ENCODE peak calls at places on chromosomes 1 and 21, in ten cellular contexts. W is GM19239; X is activated effector memory CD4-positive, alpha-beta T cell treated with Interleukin-2 at 50 U/mL for 16 hours; D is AG10803; N is H1; C is left cardiac atrium; M is activated CD4-positive, alpha-beta T cell treated with anti-CD3 and anti-CD28 coated beads for 48 hours; Z is choroid plexus epithelial cell; S is HT-29; O is H54. R is an unnamed sample.
A peak's percentile ranks its signal among the peaks of the same experiment; 100 is the strongest.

GRCh38 chr1:205589618-205590456 is 42.0 kb downstream of the ELK4 start:
- DNase-seq in O (no peak), X (no peak), M (no peak), N (no peak), C (no peak), D (no peak), W (no peak), S (peak; percentile 20), Z (no peak), R (no peak)

GRCh38 chr1:73998348-73998959 is 199.5 kb downstream of the LRRIQ3 start:
- DNase-seq in M (no peak), N (no peak), D (peak; percentile 62), W (peak; percentile 2), X (no peak), S (peak; percentile 66), O (no peak), Z (peak; percentile 54), C (no peak), R (peak; percentile 61)

GRCh38 chr1:86419277-86419903 is 4.6 kb upstream of the CLCA2 start:
- DNase-seq in S (peak; percentile 81), C (no peak), D (peak; percentile 25), X (no peak), Z (peak; percentile 65), O (no peak), W (peak; percentile 24), N (no peak), M (peak; percentile 53), R (peak; percentile 62)

GRCh38 chr1:60132985-60133673 is 59.6 kb upstream of the C1orf87 start:
- DNase-seq in O (no peak), Z (peak; percentile 22), D (peak; percentile 98), W (no peak), M (no peak), S (no peak), X (no peak), N (no peak), C (no peak), R (peak; percentile 95)

GRCh38 chr21:36127250-36127904 is 7.5 kb upstream of the CBR3 start:
- DNase-seq in X (no peak), N (no peak), W (no peak), S (no peak), D (no peak), M (no peak), Z (no peak), C (no peak), O (no peak), R (no peak)

GRCh38 chr1:188027613-188028012 is 1198.9 kb downstream of the PLA2G4A start:
- DNase-seq in W (no peak), X (no peak), D (peak; percentile 0), S (no peak), C (no peak), O (peak; percentile 15), N (no peak), M (no peak), Z (peak; percentile 93), R (peak; percentile 83)

GRCh38 chr1:181084606-181084969 is 3.9 kb upstream of the IER5 start:
- DNase-seq in D (no peak), Z (no peak), S (no peak), C (no peak), O (no peak), M (no peak), X (no peak), W (no peak), N (no peak), R (no peak)

GRCh38 chr1:167148388-167148787 is 54.5 kb downstream of the STYXL2 start:
- DNase-seq in D (no peak), S (no peak), X (no peak), W (no peak), M (no peak), C (no peak), Z (no peak), N (no peak), O (no peak), R (no peak)

GRCh38 chr1:19040010-19040680 is 83.7 kb upstream of the IFFO2 start:
- DNase-seq in X (no peak), Z (no peak), C (no peak), D (no peak), S (no peak), M (no peak), N (no peak), O (no peak), W (no peak), R (no peak)

GRCh38 chr1:231702804-231703203 is 76.2 kb downstream of the DISC1 start:
- DNase-seq in S (no peak), W (no peak), Z (peak; percentile 47), M (no peak), N (no peak), X (no peak), O (no peak), C (no peak), D (peak; percentile 81), R (peak; percentile 53)

GRCh38 chr1:55375617-55376258 is 160.6 kb upstream of the USP24 start:
- DNase-seq in M (peak; percentile 39), C (no peak), N (no peak), Z (peak; percentile 63), S (peak; percentile 56), X (no peak), D (peak; percentile 52), O (peak; percentile 32), W (peak; percentile 30), R (peak; percentile 79)

GRCh38 chr1:118507391-118507790 is 322.4 kb upstream of the SPAG17 start:
- DNase-seq in Z (no peak), D (no peak), X (no peak), O (no peak), M (no peak), W (no peak), C (no peak), N (no peak), S (no peak), R (no peak)

GRCh38 chr1:218345673-218346390 is 696 bp downstream of the TGFB2 start:
- DNase-seq in Z (peak; percentile 87), D (peak; percentile 73), C (peak; percentile 77), W (no peak), N (no peak), S (peak; percentile 75), O (no peak), M (peak; percentile 39), X (peak; percentile 7), R (peak; percentile 83)

GRCh38 chr1:84851839-84852238 is 41.2 kb downstream of the LPAR3 start:
- DNase-seq in X (no peak), S (no peak), N (no peak), D (peak; percentile 93), C (no peak), Z (peak; percentile 79), M (no peak), W (no peak), O (peak; percentile 71), R (peak; percentile 77)

GRCh38 chr1:93591291-93591832 is 90.3 kb downstream of the BCAR3 start:
- DNase-seq in C (no peak), N (no peak), S (peak; percentile 91), M (no peak), X (no peak), W (peak; percentile 30), O (no peak), D (no peak), Z (no peak), R (no peak)

GRCh38 chr1:243482237-243483022 is 226.6 kb downstream of the SDCCAG8 start:
- DNase-seq in S (no peak), C (no peak), W (no peak), Z (peak; percentile 81), N (no peak), D (peak; percentile 91), M (no peak), X (no peak), O (peak; percentile 49), R (peak; percentile 57)

GRCh38 chr1:116496380-116496779 is 74.4 kb downstream of the CD58 start:
- DNase-seq in O (no peak), D (peak; percentile 79), S (no peak), Z (peak; percentile 52), X (no peak), C (peak; percentile 63), N (no peak), M (no peak), W (no peak), R (peak; percentile 72)

GRCh38 chr1:228059536-228060457 is 22.7 kb upstream of the ARF1 start:
- DNase-seq in O (no peak), Z (no peak), C (no peak), S (peak; percentile 61), N (peak; percentile 88), W (peak; percentile 48), X (peak; percentile 55), D (no peak), M (peak; percentile 92), R (peak; percentile 26)

GRCh38 chr1:62438163-62438562 is 1.3 kb downstream of the USP1 start:
- DNase-seq in S (peak; percentile 56), Z (peak; percentile 20), W (no peak), O (no peak), X (no peak), D (no peak), N (no peak), M (no peak), C (no peak), R (peak; percentile 50)

GRCh38 chr1:71026093-71026492 is 21.5 kb downstream of the PTGER3 start:
- DNase-seq in S (no peak), N (no peak), W (no peak), D (no peak), C (no peak), Z (no peak), M (no peak), O (no peak), X (no peak), R (no peak)